ENCODE peak calls at places on chromosome 19, in five cellular contexts. One of them, this sample, is unnamed.
A peak's percentile ranks its signal among the peaks of the same experiment; 100 is the strongest.

GRCh38 chr19:7676376-7676775 is 514 bp upstream of the MCEMP1 start:
- DNase-seq in cardiac fibroblast: no peak
- DNase-seq in stomach: no peak
- DNase-seq in mammary epithelial cell: no peak
- DNase-seq in colonic mucosa: no peak
- DNase-seq in this sample: no peak

GRCh38 chr19:8046569-8047165 is 5.9 kb upstream of the CCL25 start:
- DNase-seq in mammary epithelial cell: no peak
- DNase-seq in stomach: no peak
- DNase-seq in colonic mucosa: no peak
- DNase-seq in cardiac fibroblast: no peak
- DNase-seq in this sample: no peak

GRCh38 chr19:17468302-17469091 is 1.8 kb upstream of the SLC27A1 start:
- DNase-seq in mammary epithelial cell: peak; percentile 30
- DNase-seq in cardiac fibroblast: no peak
- DNase-seq in colonic mucosa: peak; percentile 29
- DNase-seq in stomach: peak; percentile 85
- DNase-seq in this sample: no peak

GRCh38 chr19:2221250-2221831 is 14.8 kb downstream of the PLEKHJ1 start:
- DNase-seq in colonic mucosa: no peak
- DNase-seq in mammary epithelial cell: no peak
- DNase-seq in stomach: no peak
- DNase-seq in cardiac fibroblast: peak; percentile 84
- DNase-seq in this sample: peak; percentile 94

GRCh38 chr19:48752511-48753365 is at the start of gene FUT1:
- DNase-seq in stomach: peak; percentile 95
- DNase-seq in colonic mucosa: peak; percentile 73
- DNase-seq in cardiac fibroblast: peak; percentile 25
- DNase-seq in mammary epithelial cell: peak; percentile 97
- DNase-seq in this sample: no peak

GRCh38 chr19:5580116-5580515 is 12.4 kb upstream of the TINCR start:
- DNase-seq in colonic mucosa: no peak
- DNase-seq in mammary epithelial cell: no peak
- DNase-seq in stomach: no peak
- DNase-seq in cardiac fibroblast: no peak
- DNase-seq in this sample: no peak

GRCh38 chr19:6925801-6926751 is 38.7 kb downstream of the ADGRE1 start:
- DNase-seq in stomach: no peak
- DNase-seq in colonic mucosa: no peak
- DNase-seq in mammary epithelial cell: peak; percentile 6
- DNase-seq in cardiac fibroblast: peak; percentile 15
- DNase-seq in this sample: no peak

GRCh38 chr19:4326837-4327251 is 11.8 kb downstream of the STAP2 start:
- DNase-seq in stomach: no peak
- DNase-seq in cardiac fibroblast: no peak
- DNase-seq in colonic mucosa: no peak
- DNase-seq in mammary epithelial cell: no peak
- DNase-seq in this sample: no peak

GRCh38 chr19:1566392-1567115 is 1.6 kb downstream of the MEX3D start:
- DNase-seq in stomach: peak; percentile 71
- DNase-seq in mammary epithelial cell: peak; percentile 77
- DNase-seq in colonic mucosa: peak; percentile 62
- DNase-seq in cardiac fibroblast: peak; percentile 84
- DNase-seq in this sample: peak; percentile 66

GRCh38 chr19:41422456-41422855 is 4.7 kb downstream of the B3GNT8 start:
- DNase-seq in stomach: no peak
- DNase-seq in mammary epithelial cell: no peak
- DNase-seq in cardiac fibroblast: no peak
- DNase-seq in colonic mucosa: no peak
- DNase-seq in this sample: no peak

GRCh38 chr19:14519860-14520407 is 1.7 kb upstream of the DNAJB1 start:
- DNase-seq in cardiac fibroblast: peak; percentile 60
- DNase-seq in stomach: peak; percentile 57
- DNase-seq in mammary epithelial cell: peak; percentile 98
- DNase-seq in colonic mucosa: peak; percentile 53
- DNase-seq in this sample: peak; percentile 60

GRCh38 chr19:48683349-48683748 is 10.5 kb upstream of the NTN5 start:
- DNase-seq in stomach: no peak
- DNase-seq in cardiac fibroblast: peak; percentile 68
- DNase-seq in colonic mucosa: no peak
- DNase-seq in mammary epithelial cell: no peak
- DNase-seq in this sample: peak; percentile 44

GRCh38 chr19:17405250-17406038 is at the start of gene BST2:
- DNase-seq in mammary epithelial cell: no peak
- DNase-seq in cardiac fibroblast: peak; percentile 65
- DNase-seq in colonic mucosa: peak; percentile 38
- DNase-seq in stomach: peak; percentile 64
- DNase-seq in this sample: no peak

GRCh38 chr19:12796146-12797071 is 5.1 kb downstream of the JUNB start:
- DNase-seq in mammary epithelial cell: peak; percentile 58
- DNase-seq in colonic mucosa: peak; percentile 83
- DNase-seq in cardiac fibroblast: peak; percentile 88
- DNase-seq in stomach: peak; percentile 79
- DNase-seq in this sample: peak; percentile 78

GRCh38 chr19:4061683-4062575 is 4.8 kb downstream of the ZBTB7A start:
- DNase-seq in colonic mucosa: peak; percentile 94
- DNase-seq in cardiac fibroblast: no peak
- DNase-seq in mammary epithelial cell: peak; percentile 52
- DNase-seq in stomach: peak; percentile 86
- DNase-seq in this sample: peak; percentile 31

GRCh38 chr19:10583021-10583776 is 3.9 kb downstream of the AP1M2 start:
- DNase-seq in stomach: no peak
- DNase-seq in cardiac fibroblast: no peak
- DNase-seq in mammary epithelial cell: no peak
- DNase-seq in colonic mucosa: no peak
- DNase-seq in this sample: peak; percentile 12

GRCh38 chr19:49952475-49952829 is 8.5 kb downstream of the SIGLEC11 start:
- DNase-seq in colonic mucosa: no peak
- DNase-seq in cardiac fibroblast: no peak
- DNase-seq in stomach: no peak
- DNase-seq in mammary epithelial cell: no peak
- DNase-seq in this sample: no peak

GRCh38 chr19:49951806-49952474 is 9.0 kb downstream of the SIGLEC11 start:
- DNase-seq in cardiac fibroblast: no peak
- DNase-seq in colonic mucosa: no peak
- DNase-seq in mammary epithelial cell: no peak
- DNase-seq in stomach: no peak
- DNase-seq in this sample: no peak

GRCh38 chr19:49949735-49950589 is 11.0 kb downstream of the SIGLEC11 start:
- DNase-seq in cardiac fibroblast: no peak
- DNase-seq in colonic mucosa: no peak
- DNase-seq in stomach: no peak
- DNase-seq in mammary epithelial cell: no peak
- DNase-seq in this sample: peak; percentile 21

GRCh38 chr19:49950956-49951526 is 9.9 kb downstream of the SIGLEC11 start:
- DNase-seq in mammary epithelial cell: no peak
- DNase-seq in stomach: no peak
- DNase-seq in cardiac fibroblast: no peak
- DNase-seq in colonic mucosa: no peak
- DNase-seq in this sample: no peak

GRCh38 chr19:49950590-49950948 is 10.4 kb downstream of the SIGLEC11 start:
- DNase-seq in colonic mucosa: no peak
- DNase-seq in stomach: no peak
- DNase-seq in mammary epithelial cell: no peak
- DNase-seq in cardiac fibroblast: no peak
- DNase-seq in this sample: no peak
- H3K4me3 ChIP-seq in colonic mucosa: no peak overlapping the region
- H3K4me3 ChIP-seq in stomach: no peak overlapping the region
- H3K4me3 ChIP-seq in mammary epithelial cell: no peak overlapping the region
- H3K4me3 ChIP-seq in cardiac fibroblast: no peak overlapping the region
- H3K4me3 ChIP-seq in this sample: no peak overlapping the region

DNA sequence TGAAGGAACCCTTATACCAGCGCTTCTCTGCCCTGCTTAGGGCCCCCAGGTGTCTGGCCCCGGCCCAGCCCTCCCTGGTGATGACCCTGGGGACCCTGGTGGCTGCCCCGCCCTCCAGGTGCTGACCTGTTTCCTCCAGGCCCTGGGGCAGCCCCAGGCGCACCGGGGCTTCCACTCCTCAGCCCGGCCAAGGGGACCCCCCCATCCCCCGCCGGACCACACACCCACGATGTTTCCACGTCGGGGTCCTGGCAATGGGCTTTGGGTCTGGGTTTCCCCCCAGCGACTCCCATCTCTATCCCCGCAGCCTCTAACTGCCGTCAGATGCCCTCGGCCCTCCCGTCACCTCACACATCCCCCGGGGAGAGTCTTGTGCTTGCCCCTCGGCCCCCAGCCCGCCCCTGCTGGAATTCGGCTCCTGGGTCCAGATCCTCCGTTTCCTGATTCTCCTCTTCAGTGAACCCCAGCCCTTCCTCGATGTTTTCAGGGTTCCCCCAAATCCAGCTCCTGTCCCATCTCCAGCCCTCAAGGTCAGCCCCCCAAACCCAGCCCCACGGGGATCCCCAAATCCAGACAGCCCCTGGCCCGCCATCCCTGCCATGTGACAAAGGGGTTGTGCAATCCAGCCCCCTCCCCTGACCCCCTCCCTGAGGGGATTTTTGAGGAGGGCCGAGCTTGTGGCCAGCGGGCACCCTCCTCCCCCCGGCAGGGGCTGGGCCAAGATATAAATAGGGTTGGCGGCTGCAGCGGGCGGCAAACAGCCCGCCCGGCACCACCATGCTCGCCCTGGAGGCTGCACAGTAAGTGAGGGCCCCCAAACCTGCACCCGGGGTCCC is at the start of gene SPIB:
- DNase-seq in mammary epithelial cell: no peak
- DNase-seq in cardiac fibroblast: no peak
- DNase-seq in colonic mucosa: no peak
- DNase-seq in stomach: no peak
- DNase-seq in this sample: no peak
- H3K4me3 ChIP-seq in mammary epithelial cell: no peak within 1 kb of the TSS
- H3K4me3 ChIP-seq in cardiac fibroblast: no peak within 1 kb of the TSS
- H3K4me3 ChIP-seq in colonic mucosa: peak within 1 kb of the TSS; percentile 15
- H3K4me3 ChIP-seq in stomach: peak within 1 kb of the TSS; percentile 13
- H3K4me3 ChIP-seq in this sample: no peak within 1 kb of the TSS

DNA sequence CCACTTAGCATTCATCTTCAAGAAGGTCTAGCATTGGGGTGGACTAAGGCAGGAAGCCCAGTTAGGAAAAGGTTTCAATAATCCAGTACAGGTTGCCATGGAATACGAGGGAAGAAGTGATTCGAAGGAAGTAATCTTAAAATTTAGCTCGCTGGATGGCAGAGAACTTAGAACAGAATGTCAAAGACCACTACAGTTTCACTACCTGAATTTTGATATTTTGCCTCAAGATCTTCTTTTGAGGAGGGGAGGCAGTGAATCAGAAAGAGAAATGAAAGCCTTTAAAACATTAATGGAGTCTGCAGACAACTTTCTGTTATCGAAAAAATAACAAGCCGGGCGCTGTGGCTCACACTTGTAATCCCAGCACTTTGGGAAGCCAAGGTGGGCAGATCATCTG is 7.0 kb upstream of the RAB8A start:
- DNase-seq in stomach: no peak
- DNase-seq in mammary epithelial cell: no peak
- DNase-seq in cardiac fibroblast: peak; percentile 40
- DNase-seq in colonic mucosa: no peak
- DNase-seq in this sample: peak; percentile 42
- H3K4me3 ChIP-seq in stomach: no peak overlapping the region
- H3K4me3 ChIP-seq in mammary epithelial cell: no peak overlapping the region
- H3K4me3 ChIP-seq in cardiac fibroblast: no peak overlapping the region
- H3K4me3 ChIP-seq in colonic mucosa: no peak overlapping the region
- H3K4me3 ChIP-seq in this sample: no peak overlapping the region

GRCh38 chr19:18650468-18651001 is 13.7 kb downstream of the KLHL26 start:
- DNase-seq in colonic mucosa: peak; percentile 40
- DNase-seq in cardiac fibroblast: peak; percentile 70
- DNase-seq in mammary epithelial cell: no peak
- DNase-seq in stomach: peak; percentile 45
- DNase-seq in this sample: peak; percentile 84
- H3K4me3 ChIP-seq in colonic mucosa: no peak overlapping the region
- H3K4me3 ChIP-seq in cardiac fibroblast: no peak overlapping the region
- H3K4me3 ChIP-seq in mammary epithelial cell: no peak overlapping the region
- H3K4me3 ChIP-seq in stomach: peak overlapping the region; percentile 2
- H3K4me3 ChIP-seq in this sample: no peak overlapping the region

This sample was measured in fibroblast of mammary gland.